ENCODE peak calls at places on chromosomes 3 and 15, in five cellular contexts. T is AG09319, P is Peyer's patch, F is activated B cell treated with CpG ODN at 0.5 μM for 24 hours, Y is ascending aorta. R is an unnamed sample.

GRCh38 chr3:187974857-187975257 is 179.1 kb upstream of the LPP start:
- DNase-seq in T (no peak), P (no peak), F (no peak), Y (no peak), R (no peak)

GRCh38 chr15:49645937-49646336 is 25.1 kb downstream of the DTWD1 start:
- DNase-seq in T (peak), P (no peak), F (no peak), Y (no peak), R (no peak)

GRCh38 chr15:73763893-73764292 is 10.7 kb upstream of the INSYN1 start:
- DNase-seq in T (no peak), P (no peak), F (no peak), Y (no peak), R (no peak)

GRCh38 chr15:99059010-99059981 is 45.6 kb upstream of the SYNM start:
- DNase-seq in T (peak), P (peak), F (peak), Y (peak), R (peak)

GRCh38 chr15:81337713-81338157 is 13.8 kb upstream of the STARD5 start:
- DNase-seq in T (no peak), P (no peak), F (no peak), Y (no peak), R (no peak)

GRCh38 chr3:65828706-65829105 is 210.0 kb downstream of the MAGI1 start:
- DNase-seq in T (no peak), P (no peak), F (no peak), Y (no peak), R (no peak)

GRCh38 chr15:50736823-50737222 is 28.7 kb downstream of the SPPL2A start:
- DNase-seq in T (no peak), P (no peak), F (no peak), Y (no peak), R (no peak)

GRCh38 chr3:14210281-14210670 is 31.7 kb downstream of the LSM3 start:
- DNase-seq in T (no peak), P (no peak), F (no peak), Y (no peak), R (no peak)

GRCh38 chr3:105369501-105370371 is 3.0 kb downstream of the ALCAM start:
- DNase-seq in T (no peak), P (peak), F (no peak), Y (no peak), R (peak)

GRCh38 chr3:43587303-43587702 is 34.5 kb downstream of the ANO10 start:
- DNase-seq in T (no peak), P (no peak), F (no peak), Y (no peak), R (no peak)

GRCh38 chr3:30493912-30494311 is 112.5 kb upstream of the TGFBR2 start:
- DNase-seq in T (peak), P (no peak), F (no peak), Y (no peak), R (no peak)

GRCh38 chr3:138479355-138479964 is 45.0 kb downstream of the ESYT3 start:
- DNase-seq in T (peak), P (no peak), F (no peak), Y (no peak), R (no peak)
- TF ChIP-seq CTCF in T (peak), P (peak), F (no peak), Y (peak), R (peak)

GRCh38 chr3:49656541-49657112 is 17.5 kb upstream of the APEH start:
- DNase-seq in T (no peak), P (no peak), F (no peak), Y (no peak), R (no peak)
- TF ChIP-seq CTCF in T (peak), P (no peak), F (no peak), Y (no peak), R (no peak)

GRCh38 chr3:76570436-76571057 is 469.4 kb upstream of the ROBO2 start:
- DNase-seq in T (no peak), P (no peak), F (no peak), Y (no peak), R (no peak)
- TF ChIP-seq CTCF in T (peak), P (no peak), F (no peak), Y (peak), R (peak)

GRCh38 chr3:174907628-174908407 is 48.7 kb downstream of the NAALADL2 start:
- DNase-seq in T (no peak), P (no peak), F (no peak), Y (no peak), R (no peak)

DNA sequence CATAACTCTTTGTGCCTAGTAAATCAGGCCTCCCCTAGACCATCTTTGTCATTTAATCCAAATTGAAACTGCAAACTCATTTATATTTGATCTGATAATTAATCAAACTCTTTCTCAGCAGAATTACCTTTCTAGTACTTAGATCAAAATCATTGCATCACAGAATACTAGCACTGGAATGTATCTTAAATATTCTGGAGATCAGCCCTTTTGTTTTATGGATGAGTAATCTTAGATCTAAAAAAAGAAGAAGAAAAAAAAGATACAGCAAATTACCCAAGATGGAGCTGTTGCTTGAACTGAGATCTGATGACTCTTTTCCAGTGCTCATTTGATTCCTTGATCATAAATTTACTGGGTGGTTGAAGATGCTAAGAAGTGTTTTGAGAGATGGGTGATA is 47.9 kb downstream of the NAALADL2 start:
- DNase-seq in T (no peak), P (no peak), F (no peak), Y (no peak), R (no peak)
- TF ChIP-seq CTCF in T (no peak), P (no peak), F (no peak), Y (no peak), R (no peak)

GRCh38 chr3:10770981-10771380 is 45.0 kb upstream of the SLC6A11 start:
- DNase-seq in T (no peak), P (no peak), F (no peak), Y (no peak), R (no peak)

GRCh38 chr3:10771486-10772225 is 44.4 kb upstream of the SLC6A11 start:
- DNase-seq in T (no peak), P (no peak), F (no peak), Y (no peak), R (no peak)

GRCh38 chr3:10774129-10774670 is 41.8 kb upstream of the SLC6A11 start:
- DNase-seq in T (no peak), P (no peak), F (no peak), Y (no peak), R (no peak)

GRCh38 chr3:10770547-10770946 is 45.5 kb upstream of the SLC6A11 start:
- DNase-seq in T (no peak), P (no peak), F (no peak), Y (no peak), R (no peak)

GRCh38 chr3:10772230-10773161 is 43.5 kb upstream of the SLC6A11 start:
- DNase-seq in T (no peak), P (no peak), F (no peak), Y (no peak), R (no peak)
- TF ChIP-seq CTCF in T (no peak), P (no peak), F (no peak), Y (no peak), R (peak)